ENCODE peak calls at places on chromosomes 1 and 21, in six cellular contexts. F is RWPE2, O is HL-60, G is mucosa of descending colon, B is suprapubic skin, P is IMR-90. V is an unnamed sample.

GRCh38 chr21:41648591-41649031 is 118.2 kb downstream of the RIPK4 start:
- DNase-seq in P (peak; percentile 78), B (no peak), G (no peak), F (no peak), O (no peak), V (no peak)

GRCh38 chr21:42495765-42496119 is 282 bp downstream of the RSPH1 start:
- DNase-seq in P (peak; percentile 16), G (peak; percentile 76), B (no peak), O (no peak), F (no peak), V (no peak)

GRCh38 chr1:56795864-56796263 is 23.3 kb downstream of the FYB2 start:
- DNase-seq in P (no peak), B (no peak), F (no peak), G (no peak), O (no peak), V (no peak)

GRCh38 chr1:215710340-215710971 is 143.4 kb downstream of the KCTD3 start:
- DNase-seq in F (no peak), G (peak; percentile 37), B (no peak), P (peak; percentile 69), O (peak; percentile 5), V (peak; percentile 1)

GRCh38 chr1:101331794-101332193 is 95.0 kb downstream of the S1PR1 start:
- DNase-seq in O (no peak), F (no peak), G (no peak), B (no peak), P (no peak), V (no peak)

GRCh38 chr1:175784826-175785225 is 41.4 kb upstream of the TNR start:
- DNase-seq in P (no peak), B (no peak), O (no peak), G (no peak), F (no peak), V (no peak)

GRCh38 chr21:33314096-33314495 is 10.7 kb upstream of the IFNAR1 start:
- DNase-seq in F (no peak), G (no peak), P (no peak), O (no peak), B (no peak), V (peak; percentile 72)

GRCh38 chr21:33940164-33940563 is 24.6 kb upstream of the ATP5PO start:
- DNase-seq in O (no peak), F (no peak), B (no peak), G (no peak), P (peak; percentile 79), V (no peak)

GRCh38 chr1:246947255-246947654 is 15.5 kb upstream of the AHCTF1 start:
- DNase-seq in F (no peak), P (peak; percentile 46), G (peak; percentile 9), O (no peak), B (peak; percentile 77), V (peak; percentile 46)

GRCh38 chr1:197126698-197127097 is 19.8 kb downstream of the ASPM start:
- DNase-seq in B (no peak), G (no peak), P (no peak), O (no peak), F (no peak), V (no peak)

GRCh38 chr1:47184090-47184735 is 5.6 kb downstream of the PDZK1IP1 start:
- DNase-seq in B (no peak), O (no peak), F (peak; percentile 38), G (no peak), P (no peak), V (no peak)

GRCh38 chr1:38624341-38625039 is 235.1 kb downstream of the RRAGC start:
- DNase-seq in O (no peak), B (no peak), F (no peak), P (no peak), G (no peak), V (no peak)

GRCh38 chr21:42388740-42389448 is 7.0 kb downstream of the TMPRSS3 start:
- DNase-seq in P (no peak), F (no peak), G (peak; percentile 33), B (no peak), O (no peak), V (no peak)

GRCh38 chr1:18575620-18576019 is 55.0 kb upstream of the PAX7 start:
- DNase-seq in B (peak; percentile 73), F (no peak), G (peak; percentile 77), O (no peak), P (peak; percentile 8), V (no peak)

GRCh38 chr21:44763451-44764318 is 37.9 kb downstream of the UBE2G2 start:
- DNase-seq in O (no peak), B (no peak), F (no peak), G (peak; percentile 39), P (no peak), V (no peak)

GRCh38 chr1:47527653-47528272 is 89.9 kb downstream of the FOXD2 start:
- DNase-seq in F (no peak), B (no peak), G (peak; percentile 87), P (no peak), O (peak; percentile 4), V (no peak)

GRCh38 chr1:228174482-228175315 is 9.1 kb downstream of the IBA57 start:
- DNase-seq in F (no peak), O (no peak), B (peak; percentile 78), P (no peak), G (peak; percentile 34), V (no peak)

GRCh38 chr1:227447531-227447990 is 115.8 kb upstream of the ZNF678 start:
- DNase-seq in F (no peak), O (no peak), G (peak; percentile 46), P (no peak), B (no peak), V (no peak)

GRCh38 chr1:87404306-87404705 is 75.6 kb downstream of the LMO4 start:
- DNase-seq in O (no peak), P (no peak), G (no peak), B (no peak), F (no peak), V (no peak)

GRCh38 chr1:60908159-60908558 is 174.2 kb upstream of the NFIA start:
- DNase-seq in G (no peak), O (no peak), B (no peak), F (no peak), P (no peak), V (no peak)

GRCh38 chr1:245690153-245690552 is 535.4 kb downstream of the KIF26B start:
- DNase-seq in F (no peak), B (no peak), O (no peak), G (peak; percentile 3), P (peak; percentile 9), V (peak; percentile 12)

GRCh38 chr1:117815105-117815812 is 114.2 kb downstream of the GDAP2 start:
- DNase-seq in F (no peak), B (no peak), P (peak; percentile 70), O (no peak), G (no peak), V (no peak)

GRCh38 chr1:17874665-17875064 is 119.5 kb downstream of the ACTL8 start:
- DNase-seq in G (no peak), O (no peak), B (no peak), F (peak; percentile 60), P (peak; percentile 90), V (peak; percentile 55)

GRCh38 chr1:217521317-217521716 is 109.6 kb downstream of the GPATCH2 start:
- DNase-seq in B (no peak), F (no peak), G (no peak), O (no peak), P (no peak), V (no peak)

GRCh38 chr1:26044971-26045711 is 777 bp downstream of the SLC30A2 start:
- DNase-seq in G (no peak), O (no peak), P (no peak), F (no peak), B (no peak), V (no peak)

GRCh38 chr1:201166964-201167624 is 12.8 kb upstream of the TMEM9 start:
- DNase-seq in G (no peak), B (peak; percentile 31), O (no peak), F (no peak), P (no peak), V (no peak)

GRCh38 chr1:97192872-97193572 is 471.4 kb downstream of the PTBP2 start:
- DNase-seq in B (no peak), O (no peak), P (peak; percentile 99), G (no peak), F (peak; percentile 62), V (peak; percentile 97)

GRCh38 chr1:11784993-11785769 is 20.6 kb downstream of the MTHFR start:
- DNase-seq in P (peak; percentile 21), O (no peak), B (peak; percentile 82), G (peak; percentile 72), F (no peak), V (no peak)

GRCh38 chr1:119859647-119860046 is 36.7 kb downstream of the ADAM30 start:
- DNase-seq in B (no peak), P (peak; percentile 89), G (no peak), F (no peak), O (peak; percentile 13), V (peak; percentile 18)

DNA sequence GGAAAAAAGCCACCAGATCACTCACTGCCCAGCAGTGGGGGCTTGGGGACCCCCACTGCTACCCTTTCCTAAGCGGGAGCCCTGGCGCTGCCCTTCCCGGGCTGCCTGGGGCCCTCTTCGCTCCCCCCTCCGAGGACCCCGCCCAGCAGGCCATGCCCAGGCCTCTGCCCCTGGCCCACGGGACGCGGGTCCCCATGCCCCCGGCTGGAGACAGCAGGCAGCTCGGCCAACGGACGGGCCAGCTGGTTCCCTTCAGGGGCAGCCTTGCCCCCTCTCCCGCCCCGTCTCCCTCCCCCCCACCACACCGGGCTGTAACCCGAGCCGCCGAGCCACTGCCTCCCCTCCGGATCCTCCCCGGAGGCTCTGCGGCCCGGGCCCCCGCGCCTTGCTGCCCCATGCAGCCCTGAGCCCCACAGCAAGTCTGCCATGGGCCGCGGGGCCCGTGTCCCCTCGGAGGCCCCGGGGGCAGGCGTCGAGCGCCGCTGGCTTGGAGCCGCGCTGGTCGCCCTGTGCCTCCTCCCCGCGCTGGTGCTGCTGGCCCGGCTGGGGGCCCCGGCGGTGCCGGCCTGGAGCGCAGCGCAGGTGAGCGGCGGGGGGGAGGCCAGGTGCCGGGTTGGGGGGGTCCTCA is at the start of gene MMP23B:
- DNase-seq in B (peak; percentile 73), G (no peak), O (no peak), F (no peak), P (no peak), V (no peak)
- H3K4me3 ChIP-seq in B (peak within 1 kb of the TSS; percentile 33), G (no peak within 1 kb of the TSS), O (no peak within 1 kb of the TSS), F (no peak within 1 kb of the TSS), P (peak within 1 kb of the TSS; percentile 13), V (no peak within 1 kb of the TSS)

DNA sequence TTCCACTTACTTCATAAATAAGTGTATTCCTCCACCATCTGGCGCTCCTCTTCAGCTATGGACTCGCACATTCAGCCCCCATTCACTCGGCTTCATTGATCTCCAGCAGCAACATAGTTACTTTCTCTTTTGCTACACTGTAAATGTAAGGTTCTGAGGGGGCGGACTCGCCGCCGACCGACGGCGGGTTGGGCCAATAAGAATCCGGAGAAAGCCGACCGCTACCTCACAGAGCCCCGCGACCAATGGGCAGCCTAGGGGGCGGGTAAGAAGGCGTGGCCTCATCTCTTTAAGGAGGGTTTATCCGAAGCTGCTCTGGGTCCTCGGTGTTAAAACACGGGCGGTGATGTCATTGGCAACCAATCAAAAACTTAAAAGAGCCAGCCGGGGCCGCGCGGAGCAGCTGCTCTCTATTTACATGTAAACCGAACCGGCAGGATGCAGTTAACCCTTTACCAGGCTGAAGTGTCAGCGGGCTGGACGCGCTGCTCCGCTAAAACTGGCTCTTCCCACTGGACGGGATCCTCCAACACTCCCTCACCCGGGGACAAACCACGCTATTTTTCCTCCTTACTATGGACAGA is at the start of gene DUSP10:
- DNase-seq in F (peak; percentile 87), P (peak; percentile 100), G (peak; percentile 100), B (peak; percentile 99), O (peak; percentile 95), V (peak; percentile 99)
- TF ChIP-seq CTCF in F (no peak), P (peak; percentile 8), G (peak; percentile 6), B (no peak), O (no peak), V (no peak)

GRCh38 chr1:23178414-23178813 is 9.8 kb upstream of the LUZP1 start:
- DNase-seq in P (no peak), G (no peak), O (no peak), F (no peak), B (no peak), V (no peak)
- H3K4me3 ChIP-seq in P (no peak overlapping the region), G (no peak overlapping the region), O (no peak overlapping the region), F (no peak overlapping the region), B (peak overlapping the region; percentile 62), V (no peak overlapping the region)

GRCh38 chr1:222096476-222096772 is 354.5 kb upstream of the DUSP10 start:
- DNase-seq in G (no peak), O (no peak), B (no peak), P (no peak), F (no peak), V (no peak)
- TF ChIP-seq CTCF in G (no peak), O (no peak), B (no peak), P (no peak), F (peak; percentile 25), V (no peak)

V was measured in astrocyte of the cerebellum.